ENCODE peak calls at places on chromosome 7, in eight cellular contexts. H, K, Y, Q, B, T, W and G are unnamed samples. For H3K4me1, the result is how much of the 10 kb centered on the place peaks cover.

GRCh38 chr7:38306914-38307313 is 33.5 kb upstream of the TARP start:
- DNase-seq in H (no peak), K (no peak), Y (no peak), Q (no peak), B (no peak), T (no peak), W (no peak), G (no peak)

GRCh38 chr7:156049366-156049765 is 237.1 kb upstream of the SHH start:
- DNase-seq in H (no peak), K (no peak), Y (no peak), Q (no peak), B (no peak), T (no peak), W (no peak), G (peak)

GRCh38 chr7:20786779-20787651 is at the start of gene SP8:
- DNase-seq in H (no peak), K (no peak), Y (no peak), Q (peak), B (no peak), T (no peak), W (peak), G (no peak)

GRCh38 chr7:2530076-2530967 is 10.7 kb downstream of the LFNG start:
- DNase-seq in H (peak), K (no peak), Y (peak), Q (no peak), B (no peak), T (no peak), W (peak), G (peak)

GRCh38 chr7:7972927-7973594 is 4.5 kb downstream of the GLCCI1 start:
- DNase-seq in H (no peak), K (no peak), Y (no peak), Q (no peak), B (peak), T (no peak), W (no peak), G (no peak)

GRCh38 chr7:91565499-91566331 is 301.5 kb downstream of the FZD1 start:
- DNase-seq in H (no peak), K (peak), Y (no peak), Q (no peak), B (no peak), T (no peak), W (no peak), G (peak)

GRCh38 chr7:117014673-117015133 is 61.4 kb downstream of the ST7 start:
- DNase-seq in H (peak), K (peak), Y (peak), Q (no peak), B (no peak), T (peak), W (peak), G (peak)

GRCh38 chr7:155369766-155370165 is 72.1 kb downstream of the INSIG1 start:
- DNase-seq in H (peak), K (no peak), Y (no peak), Q (no peak), B (no peak), T (no peak), W (peak), G (peak)

GRCh38 chr7:134639683-134640279 is 6.9 kb upstream of the BPGM start:
- DNase-seq in H (no peak), K (no peak), Y (no peak), Q (no peak), B (no peak), T (no peak), W (no peak), G (no peak)

GRCh38 chr7:138527746-138528223 is 67.7 kb downstream of the TRIM24 start:
- DNase-seq in H (no peak), K (no peak), Y (no peak), Q (no peak), B (peak), T (peak), W (no peak), G (no peak)

GRCh38 chr7:66669088-66669487 is 40.4 kb downstream of the KCTD7 start:
- DNase-seq in H (no peak), K (peak), Y (peak), Q (no peak), B (no peak), T (no peak), W (no peak), G (no peak)

GRCh38 chr7:20744913-20745587 is 41.6 kb downstream of the SP8 start:
- DNase-seq in H (no peak), K (no peak), Y (no peak), Q (no peak), B (no peak), T (no peak), W (no peak), G (no peak)

GRCh38 chr7:148084138-148084537 is 506.4 kb upstream of the C7orf33 start:
- DNase-seq in H (no peak), K (no peak), Y (no peak), Q (peak), B (peak), T (peak), W (no peak), G (peak)

GRCh38 chr7:70833726-70834125 is 298.2 kb upstream of the GALNT17 start:
- DNase-seq in H (no peak), K (no peak), Y (no peak), Q (no peak), B (no peak), T (no peak), W (no peak), G (no peak)

GRCh38 chr7:13050703-13051102 is 363.3 kb downstream of the ARL4A start:
- DNase-seq in H (no peak), K (no peak), Y (no peak), Q (no peak), B (no peak), T (no peak), W (no peak), G (no peak)

GRCh38 chr7:103347507-103348267 is at the start of gene PSMC2:
- DNase-seq in H (peak), K (peak), Y (peak), Q (peak), B (peak), T (peak), W (peak), G (peak)

GRCh38 chr7:4882169-4882741 is 1.3 kb downstream of the RADIL start:
- DNase-seq in H (peak), K (peak), Y (peak), Q (peak), B (no peak), T (peak), W (no peak), G (peak)

GRCh38 chr7:153858335-153858734 is 193.9 kb upstream of the DPP6 start:
- DNase-seq in H (no peak), K (no peak), Y (no peak), Q (no peak), B (no peak), T (peak), W (no peak), G (no peak)

GRCh38 chr7:142357953-142358520 is 100.2 kb upstream of the PRSS58 start:
- DNase-seq in H (no peak), K (no peak), Y (no peak), Q (peak), B (peak), T (no peak), W (no peak), G (no peak)

GRCh38 chr7:97020601-97021442 is 3.8 kb downstream of the DLX5 start:
- DNase-seq in H (no peak), K (no peak), Y (no peak), Q (peak), B (no peak), T (no peak), W (peak), G (no peak)

GRCh38 chr7:99046722-99047121 is 97.2 kb downstream of the SMURF1 start:
- DNase-seq in H (no peak), K (no peak), Y (no peak), Q (no peak), B (no peak), T (no peak), W (no peak), G (no peak)

GRCh38 chr7:24827589-24827988 is 70.3 kb upstream of the GSDME start:
- DNase-seq in H (no peak), K (no peak), Y (no peak), Q (no peak), B (no peak), T (no peak), W (no peak), G (no peak)

GRCh38 chr7:116138202-116138801 is 72.0 kb upstream of the TES start:
- DNase-seq in H (no peak), K (no peak), Y (no peak), Q (no peak), B (peak), T (peak), W (no peak), G (no peak)

GRCh38 chr7:125599387-125599786 is 669.8 kb upstream of the POT1 start:
- DNase-seq in H (no peak), K (no peak), Y (no peak), Q (no peak), B (no peak), T (no peak), W (no peak), G (no peak)

GRCh38 chr7:76358478-76359110 is at the start of gene YWHAG:
- DNase-seq in H (peak), K (peak), Y (peak), Q (peak), B (peak), T (peak), W (peak), G (peak)

GRCh38 chr7:128202287-128202957 is 38.7 kb upstream of the LEP start:
- DNase-seq in H (no peak), K (no peak), Y (no peak), Q (peak), B (no peak), T (no peak), W (no peak), G (no peak)

GRCh38 chr7:28754027-28754426 is 204.1 kb downstream of the TRIL start:
- DNase-seq in H (no peak), K (peak), Y (no peak), Q (no peak), B (no peak), T (no peak), W (no peak), G (no peak)

GRCh38 chr7:29345590-29345989 is 151.0 kb downstream of the CHN2 start:
- DNase-seq in H (no peak), K (no peak), Y (peak), Q (peak), B (no peak), T (peak), W (no peak), G (peak)

GRCh38 chr7:105352922-105353668 is 35.6 kb downstream of the SRPK2 start:
- DNase-seq in H (no peak), K (no peak), Y (no peak), Q (no peak), B (no peak), T (no peak), W (no peak), G (no peak)
- H3K4me1 ChIP-seq in H (half or more), K (under half), Y (under half), Q (under half), B (under half), T (under half), W (under half), G (under half)

DNA sequence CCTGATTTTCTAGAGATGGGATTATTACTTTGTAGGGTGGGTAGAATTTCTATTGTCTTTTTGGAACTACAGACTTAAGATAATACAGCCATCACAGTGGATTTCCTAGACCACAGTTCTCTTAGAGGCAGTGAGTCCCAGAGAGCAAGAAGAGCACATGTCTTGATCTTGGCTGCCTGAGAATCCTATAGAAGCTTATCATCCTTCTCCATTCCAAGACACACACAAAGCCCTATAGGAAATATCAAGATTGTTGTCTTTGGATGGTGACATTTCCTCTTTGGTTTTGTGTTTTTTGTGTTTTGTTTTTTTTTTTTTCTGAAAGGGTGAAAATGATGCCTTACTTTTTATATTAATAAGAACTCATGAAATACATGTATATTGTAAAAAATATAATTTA is 143.1 kb downstream of the AHR start:
- DNase-seq in H (no peak), K (no peak), Y (no peak), Q (no peak), B (no peak), T (no peak), W (no peak), G (no peak)
- H3K27ac ChIP-seq in H (no peak), K (no peak), Y (no peak), Q (no peak), B (no peak), T (no peak), W (no peak), G (no peak)

GRCh38 chr7:131077735-131078134 is 249.9 kb upstream of the MKLN1 start:
- DNase-seq in H (no peak), K (no peak), Y (no peak), Q (no peak), B (no peak), T (no peak), W (no peak), G (no peak)

GRCh38 chr7:131074585-131074984 is 253.1 kb upstream of the MKLN1 start:
- DNase-seq in H (no peak), K (no peak), Y (no peak), Q (no peak), B (no peak), T (no peak), W (no peak), G (no peak)

GRCh38 chr7:131075406-131075805 is 252.3 kb upstream of the MKLN1 start:
- DNase-seq in H (no peak), K (no peak), Y (no peak), Q (no peak), B (no peak), T (no peak), W (no peak), G (no peak)

GRCh38 chr7:131076032-131076431 is 251.6 kb upstream of the MKLN1 start:
- DNase-seq in H (no peak), K (no peak), Y (no peak), Q (no peak), B (no peak), T (no peak), W (no peak), G (no peak)

GRCh38 chr7:131076711-131077170 is 250.9 kb upstream of the MKLN1 start:
- DNase-seq in H (no peak), K (no peak), Y (no peak), Q (no peak), B (no peak), T (no peak), W (no peak), G (no peak)
- H3K4me1 ChIP-seq in H (half or more), K (half or more), Y (half or more), Q (under half), B (under half), T (half or more), W (under half), G (under half)

DNA sequence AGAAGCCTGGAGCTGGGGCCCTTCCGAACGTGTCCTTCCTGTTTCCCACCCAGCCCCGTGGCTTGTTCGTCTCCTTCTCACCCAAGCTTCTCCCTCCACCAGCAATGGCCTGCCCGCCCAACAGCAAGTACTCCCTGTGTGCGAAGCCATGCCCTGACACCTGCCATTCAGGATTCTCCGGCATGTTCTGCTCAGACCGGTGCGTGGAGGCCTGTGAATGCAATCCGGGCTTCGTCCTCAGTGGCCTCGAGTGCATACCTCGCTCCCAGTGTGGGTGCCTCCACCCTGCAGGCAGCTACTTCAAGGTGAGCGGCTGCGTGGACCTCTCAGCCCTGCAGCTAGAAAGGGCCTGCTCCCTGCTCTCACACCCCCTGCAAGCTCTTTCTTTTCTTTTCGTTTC is 31.9 kb downstream of the ZAN start:
- DNase-seq in H (no peak), K (no peak), Y (no peak), Q (no peak), B (no peak), T (no peak), W (no peak), G (no peak)
- H3K27ac ChIP-seq in H (no peak), K (no peak), Y (no peak), Q (no peak), B (no peak), T (no peak), W (no peak), G (no peak)

GRCh38 chr7:69173341-69173740 is 424.9 kb upstream of the AUTS2 start:
- DNase-seq in H (no peak), K (no peak), Y (no peak), Q (no peak), B (no peak), T (no peak), W (no peak), G (no peak)
- H3K4me1 ChIP-seq in H (under half), K (under half), Y (under half), Q (under half), B (under half), T (under half), W (under half), G (under half)

GRCh38 chr7:47473499-47474210 is 108.3 kb downstream of the TNS3 start:
- DNase-seq in H (no peak), K (no peak), Y (no peak), Q (no peak), B (peak), T (no peak), W (no peak), G (peak)

GRCh38 chr7:47470567-47471357 is 111.1 kb downstream of the TNS3 start:
- DNase-seq in H (no peak), K (no peak), Y (no peak), Q (peak), B (no peak), T (no peak), W (no peak), G (no peak)

GRCh38 chr7:47472444-47473157 is 109.3 kb downstream of the TNS3 start:
- DNase-seq in H (no peak), K (no peak), Y (no peak), Q (no peak), B (peak), T (no peak), W (no peak), G (peak)

GRCh38 chr7:47471358-47471703 is 110.6 kb downstream of the TNS3 start:
- DNase-seq in H (no peak), K (no peak), Y (no peak), Q (no peak), B (no peak), T (no peak), W (no peak), G (no peak)

GRCh38 chr7:47471831-47472230 is 110.1 kb downstream of the TNS3 start:
- DNase-seq in H (no peak), K (no peak), Y (no peak), Q (no peak), B (no peak), T (no peak), W (no peak), G (no peak)
- H3K27ac ChIP-seq in H (peak), K (no peak), Y (peak), Q (no peak), B (no peak), T (no peak), W (no peak), G (no peak)

DNA sequence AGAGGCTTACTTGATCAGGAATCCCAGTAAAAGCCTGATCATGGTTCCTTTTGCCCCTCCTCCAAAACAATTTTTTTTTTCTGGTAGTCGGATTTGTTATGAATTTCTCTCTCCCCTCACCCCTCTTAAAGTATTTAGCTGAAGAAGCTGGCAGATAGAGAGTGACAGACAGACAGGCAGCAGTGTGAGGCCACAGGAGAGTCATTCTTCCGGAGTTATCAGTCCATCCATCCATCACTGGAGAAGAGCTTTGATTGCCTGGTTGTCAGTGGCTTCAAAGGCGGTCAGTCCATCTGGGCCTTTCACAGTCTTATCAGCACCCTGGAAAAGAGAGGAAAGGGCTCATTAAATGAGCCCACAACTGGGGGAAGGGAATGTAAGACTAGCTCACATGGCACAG is 47.5 kb downstream of the MTPN start:
- DNase-seq in H (no peak), K (no peak), Y (no peak), Q (no peak), B (no peak), T (no peak), W (no peak), G (no peak)
- H3K4me1 ChIP-seq in H (under half), K (under half), Y (half or more), Q (under half), B (under half), T (half or more), W (under half), G (under half)

GRCh38 chr7:150799156-150799555 is 1.0 kb downstream of the TMEM176B start:
- DNase-seq in H (no peak), K (no peak), Y (no peak), Q (no peak), B (no peak), T (no peak), W (no peak), G (no peak)
- H3K27ac ChIP-seq in H (no peak), K (peak), Y (peak), Q (no peak), B (no peak), T (no peak), W (no peak), G (no peak)

DNA sequence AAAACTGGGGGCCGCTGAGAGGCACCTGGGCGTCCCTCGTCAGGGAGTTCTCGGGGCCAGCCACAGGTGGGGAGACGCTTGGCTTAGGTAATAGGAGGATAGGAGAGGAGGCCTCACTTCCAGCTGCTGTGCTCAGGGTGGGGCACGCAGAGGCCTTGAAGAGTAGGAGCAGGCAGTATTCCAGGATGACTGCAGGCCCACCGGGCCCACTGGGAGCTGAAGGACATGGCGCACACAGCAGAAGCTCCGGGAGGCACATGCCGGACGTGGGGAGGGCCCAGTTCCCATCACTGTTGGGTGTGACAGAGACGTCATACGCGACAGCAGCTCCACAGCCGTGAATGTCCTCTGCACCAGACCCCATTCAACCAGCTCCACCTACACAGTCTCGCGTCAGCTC is 22.0 kb upstream of the PDGFA start:
- DNase-seq in H (no peak), K (no peak), Y (no peak), Q (no peak), B (no peak), T (no peak), W (peak), G (no peak)
- H3K4me1 ChIP-seq in H (under half), K (under half), Y (under half), Q (under half), B (under half), T (under half), W (under half), G (under half)